ENCODE peak calls at places on chromosome 13, in seven cellular contexts. Q is CD8-positive, alpha-beta T cell; X is tibial nerve; U is lung; V is testis; J is colonic mucosa; M is fibroblast of lung. P is an unnamed sample.

GRCh38 chr13:93473441-93474270 is 247.0 kb downstream of the GPC6 start:
- DNase-seq in U (no peak), Q (no peak), V (no peak), X (no peak), J (no peak), M (peak), P (peak)

GRCh38 chr13:27293873-27294515 is 23.4 kb downstream of the RASL11A start:
- DNase-seq in V (no peak), U (no peak), X (no peak), M (no peak), J (no peak), Q (peak), P (no peak)

GRCh38 chr13:105412171-105412570 is 1123.3 kb downstream of the EFNB2 start:
- DNase-seq in Q (no peak), X (no peak), M (no peak), U (no peak), V (no peak), J (no peak), P (no peak)

GRCh38 chr13:113616281-113616906 is 31.8 kb downstream of the TFDP1 start:
- DNase-seq in Q (no peak), M (no peak), J (no peak), V (no peak), X (peak), U (no peak), P (peak)

GRCh38 chr13:105273665-105274222 is 1261.7 kb downstream of the EFNB2 start:
- DNase-seq in U (no peak), X (no peak), Q (no peak), J (no peak), M (no peak), V (no peak), P (no peak)

GRCh38 chr13:29954082-29955043 is 103.9 kb upstream of the UBL3 start:
- DNase-seq in V (no peak), Q (peak), X (no peak), M (no peak), J (no peak), U (no peak), P (no peak)

GRCh38 chr13:108957369-108958012 is 328.1 kb downstream of the MYO16 start:
- DNase-seq in J (no peak), M (peak), Q (no peak), U (no peak), X (peak), V (no peak), P (no peak)

GRCh38 chr13:40172149-40172591 is 494.3 kb downstream of the FOXO1 start:
- DNase-seq in X (no peak), J (no peak), M (no peak), V (no peak), U (no peak), Q (no peak), P (peak)

GRCh38 chr13:111267784-111268183 is 52.7 kb upstream of the TEX29 start:
- DNase-seq in Q (no peak), X (no peak), V (no peak), J (no peak), U (no peak), M (peak), P (no peak)

GRCh38 chr13:68030152-68030809 is 800.1 kb upstream of the PCDH9 start:
- DNase-seq in U (no peak), Q (no peak), V (no peak), X (no peak), J (no peak), M (no peak), P (no peak)

GRCh38 chr13:51768378-51768921 is 35.5 kb downstream of the DHRS12 start:
- DNase-seq in V (peak), Q (no peak), U (no peak), J (no peak), M (no peak), X (no peak), P (peak)

GRCh38 chr13:48533207-48533499 is 273 bp upstream of the RCBTB2 start:
- DNase-seq in M (no peak), X (no peak), U (no peak), V (no peak), Q (no peak), J (no peak), P (no peak)

GRCh38 chr13:101626925-101627555 is 174.6 kb downstream of the ITGBL1 start:
- DNase-seq in X (no peak), U (no peak), V (no peak), M (no peak), Q (peak), J (no peak), P (no peak)

GRCh38 chr13:67410645-67411044 is 180.5 kb upstream of the PCDH9 start:
- DNase-seq in J (no peak), X (no peak), V (no peak), Q (no peak), U (no peak), M (no peak), P (no peak)

GRCh38 chr13:76882431-76882830 is 3.8 kb downstream of the KCTD12 start:
- DNase-seq in M (peak), X (no peak), U (no peak), J (no peak), V (no peak), Q (no peak), P (peak)

GRCh38 chr13:50677687-50678463 is 165.6 kb downstream of the DLEU7 start:
- DNase-seq in U (no peak), V (peak), X (no peak), J (no peak), M (peak), Q (no peak), P (no peak)
- H3K27ac ChIP-seq in U (no peak), V (peak), X (peak), J (no peak), M (no peak), Q (no peak), P (no peak)

GRCh38 chr13:33283195-33283910 is 2.2 kb downstream of the STARD13 start:
- DNase-seq in X (no peak), M (no peak), J (no peak), Q (no peak), U (no peak), V (no peak), P (no peak)
- H3K27ac ChIP-seq in X (peak), M (peak), J (no peak), Q (no peak), U (no peak), V (no peak), P (no peak)

GRCh38 chr13:79282508-79282907 is 123.5 kb downstream of the RBM26 start:
- DNase-seq in M (no peak), J (no peak), U (no peak), Q (no peak), X (no peak), V (no peak), P (no peak)
- H3K27ac ChIP-seq in M (no peak), J (no peak), U (no peak), Q (no peak), X (no peak), V (no peak), P (no peak)

GRCh38 chr13:44153536-44153935 is 220.1 kb upstream of the SERP2 start:
- DNase-seq in X (no peak), J (no peak), V (no peak), U (no peak), M (no peak), Q (no peak), P (no peak)

GRCh38 chr13:44147648-44148047 is 226.0 kb upstream of the SERP2 start:
- DNase-seq in J (no peak), U (no peak), Q (no peak), M (no peak), X (no peak), V (no peak), P (no peak)

GRCh38 chr13:44148159-44148929 is 225.3 kb upstream of the SERP2 start:
- DNase-seq in V (no peak), J (no peak), U (peak), X (no peak), Q (no peak), M (no peak), P (no peak)

GRCh38 chr13:44149821-44150220 is 223.8 kb upstream of the SERP2 start:
- DNase-seq in J (no peak), Q (no peak), U (no peak), V (no peak), X (no peak), M (no peak), P (no peak)

GRCh38 chr13:44151474-44151873 is 222.2 kb upstream of the SERP2 start:
- DNase-seq in M (no peak), X (no peak), U (no peak), J (no peak), Q (no peak), V (no peak), P (no peak)
- H3K27ac ChIP-seq in M (no peak), X (no peak), U (no peak), J (no peak), Q (no peak), V (no peak), P (no peak)

DNA sequence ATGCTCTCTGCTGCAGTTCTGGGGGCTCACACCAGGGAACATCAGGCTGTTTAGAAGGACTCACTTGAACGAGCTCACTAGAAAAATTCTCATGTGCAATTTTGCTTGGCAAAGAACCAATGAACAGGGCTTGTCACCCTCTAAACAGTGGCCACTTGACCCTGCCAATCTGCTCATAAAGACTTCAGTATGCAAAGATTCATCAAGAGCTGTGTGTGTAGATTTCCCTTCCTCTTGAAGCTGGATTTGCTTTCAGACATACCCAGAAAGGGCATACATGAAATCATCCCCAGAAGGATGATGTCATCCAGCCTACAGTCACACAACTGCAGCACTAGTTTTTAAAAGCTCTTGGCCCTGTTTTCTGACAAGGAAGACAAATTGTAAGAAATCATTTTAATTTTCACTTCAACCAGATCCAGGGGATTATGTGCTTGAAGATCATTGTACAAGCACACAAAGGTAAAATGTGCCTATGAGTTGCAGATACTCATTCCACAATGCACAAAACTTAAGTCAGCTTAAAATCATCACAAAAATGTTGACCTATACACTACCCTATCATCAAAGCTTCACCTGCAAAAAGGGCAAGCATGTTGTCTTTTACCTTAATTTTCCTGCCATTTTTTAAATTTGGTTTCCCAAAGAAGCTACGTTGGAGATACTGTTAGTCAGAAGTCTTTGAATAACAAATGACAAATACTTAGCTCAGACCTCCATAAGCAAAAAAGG is 5.2 kb upstream of the STK24 start:
- DNase-seq in V (no peak), M (peak), X (no peak), Q (no peak), J (no peak), U (peak), P (no peak)
- H3K27ac ChIP-seq in V (no peak), M (no peak), X (no peak), Q (no peak), J (no peak), U (peak), P (no peak)

P was measured in right cardiac atrium.